ENCODE peak calls at places on chromosomes 16 and 17, in seven cellular contexts. Q, P, I, A, F, J and R are unnamed samples.

GRCh38 chr17:39193346-39193745 is 4.1 kb downstream of the CACNB1 start:
- DNase-seq in F (no peak), A (no peak), P (no peak), I (no peak), Q (no peak), J (no peak), R (no peak)

GRCh38 chr17:39404542-39405378 is 3.3 kb upstream of the FBXL20 start:
- DNase-seq in Q (peak), J (peak), F (peak), A (peak), I (no peak), P (peak), R (peak)

GRCh38 chr17:32621612-32622312 is 135.0 kb downstream of the CDK5R1 start:
- DNase-seq in I (no peak), J (no peak), A (no peak), Q (no peak), P (no peak), F (peak), R (no peak)

GRCh38 chr16:67648088-67648763 is 3.3 kb downstream of the CARMIL2 start:
- DNase-seq in A (no peak), I (no peak), J (no peak), P (no peak), Q (no peak), F (no peak), R (no peak)

GRCh38 chr17:61490540-61490975 is 38.3 kb downstream of the TBX4 start:
- DNase-seq in P (peak), Q (peak), A (no peak), F (peak), J (no peak), I (no peak), R (no peak)

GRCh38 chr16:6864670-6865069 is 468.0 kb upstream of the RBFOX1 start:
- DNase-seq in J (no peak), A (no peak), F (no peak), Q (no peak), I (no peak), P (no peak), R (no peak)

GRCh38 chr17:1485311-1485747 is 7.2 kb downstream of the MYO1C start:
- DNase-seq in A (peak), I (no peak), J (no peak), Q (no peak), F (peak), P (peak), R (peak)

GRCh38 chr17:7523033-7523432 is 25.8 kb upstream of the TNFSF12 start:
- DNase-seq in I (no peak), A (peak), P (no peak), Q (no peak), J (peak), F (peak), R (peak)

GRCh38 chr17:45578516-45579455 is 88.3 kb upstream of the PLEKHM1 start:
- DNase-seq in Q (no peak), P (no peak), J (no peak), A (no peak), I (no peak), F (no peak), R (no peak)

GRCh38 chr16:66735891-66736290 is 15.5 kb downstream of the DYNC1LI2 start:
- DNase-seq in P (no peak), I (no peak), A (no peak), J (no peak), Q (no peak), F (peak), R (no peak)

GRCh38 chr16:11779074-11779473 is 18.0 kb downstream of the ZC3H7A start:
- DNase-seq in F (no peak), Q (no peak), P (no peak), A (no peak), I (no peak), J (no peak), R (no peak)

GRCh38 chr16:74030000-74030399 is 266.6 kb upstream of the PSMD7 start:
- DNase-seq in J (no peak), P (no peak), F (no peak), A (no peak), I (no peak), Q (no peak), R (no peak)

GRCh38 chr16:813204-813915 is 12.8 kb upstream of the GNG13 start:
- DNase-seq in Q (no peak), J (peak), I (peak), P (no peak), A (peak), F (peak), R (peak)

GRCh38 chr16:75535211-75535843 is 581 bp downstream of the CHST5 start:
- DNase-seq in J (no peak), I (no peak), P (no peak), A (no peak), F (no peak), Q (no peak), R (no peak)

GRCh38 chr17:16936536-16937310 is 35.2 kb downstream of the TNFRSF13B start:
- DNase-seq in P (no peak), A (no peak), J (no peak), Q (no peak), I (no peak), F (no peak), R (no peak)

GRCh38 chr16:62548095-62548494 is 511.9 kb upstream of the CDH8 start:
- DNase-seq in J (no peak), Q (no peak), P (no peak), I (no peak), A (no peak), F (no peak), R (no peak)

GRCh38 chr16:55559233-55559632 is 7.3 kb upstream of the CAPNS2 start:
- DNase-seq in A (no peak), Q (no peak), F (peak), J (no peak), I (no peak), P (no peak), R (no peak)

GRCh38 chr17:58786586-58787295 is 31.1 kb downstream of the PPM1E start:
- DNase-seq in I (no peak), J (no peak), A (no peak), P (no peak), F (peak), Q (peak), R (no peak)

GRCh38 chr17:17560975-17561374 is 30.5 kb downstream of the PEMT start:
- DNase-seq in F (no peak), I (no peak), P (no peak), A (no peak), J (no peak), Q (no peak), R (no peak)

GRCh38 chr17:27878776-27879562 is 14.2 kb downstream of the LYRM9 start:
- DNase-seq in F (no peak), A (peak), I (no peak), J (peak), P (no peak), Q (no peak), R (peak)

GRCh38 chr16:28534542-28535373 is 4.0 kb downstream of the NUPR1 start:
- DNase-seq in Q (peak), P (no peak), I (no peak), F (peak), J (no peak), A (no peak), R (no peak)

GRCh38 chr16:85432606-85433005 is 180.5 kb upstream of the GSE1 start:
- DNase-seq in A (no peak), I (no peak), P (no peak), F (no peak), J (no peak), Q (no peak), R (no peak)

GRCh38 chr17:44913676-44914075 is 1.6 kb downstream of the GFAP start:
- DNase-seq in A (no peak), J (no peak), F (no peak), I (no peak), Q (no peak), P (no peak), R (no peak)

GRCh38 chr17:3020381-3020780 is 43.0 kb downstream of the OR1D5 start:
- DNase-seq in I (no peak), J (no peak), Q (no peak), F (no peak), A (no peak), P (no peak), R (no peak)

GRCh38 chr17:19380551-19381284 is 2.4 kb downstream of the MAPK7 start:
- DNase-seq in I (no peak), F (no peak), Q (no peak), A (no peak), J (no peak), P (no peak), R (no peak)

GRCh38 chr16:70331588-70332358 is 14.9 kb upstream of the DDX19A start:
- DNase-seq in A (no peak), J (peak), P (no peak), I (no peak), Q (no peak), F (peak), R (peak)

GRCh38 chr16:67969286-67970039 is 1.0 kb upstream of the SLC12A4 start:
- DNase-seq in Q (no peak), A (no peak), P (no peak), F (no peak), I (no peak), J (no peak), R (no peak)

GRCh38 chr17:41418116-41418860 is 6.1 kb downstream of the KRT37 start:
- DNase-seq in J (no peak), P (no peak), F (no peak), A (no peak), I (no peak), Q (no peak), R (no peak)

GRCh38 chr17:58367462-58367861 is 15.5 kb upstream of the SUPT4H1 start:
- DNase-seq in A (no peak), I (no peak), P (no peak), J (no peak), Q (no peak), F (no peak), R (no peak)

GRCh38 chr17:72515291-72516065 is 394.7 kb downstream of the SOX9 start:
- DNase-seq in A (no peak), J (no peak), Q (no peak), I (no peak), F (peak), P (peak), R (no peak)